ENCODE peak calls at places on chromosomes 12 and 14, in seven cellular contexts. L is activated gamma-delta T cell treated with anti-CD3 and anti-CD28 coated beads, Interleukin-2, amount 50 U/mL, for 16 hours; X is CD4-positive, CD25-positive, alpha-beta regulatory T cell; Y is KBM-7; D is amniotic stem cell; Q is RWPE1; O is NCI-H748 treated with DMSO at 0.1 percent for 48 hours. E is an unnamed sample.

GRCh38 chr12:124545508-124546418 is 21.6 kb downstream of the NCOR2 start:
- DNase-seq in L (no peak), X (no peak), Y (no peak), D (no peak), Q (no peak), O (no peak), E (no peak)

GRCh38 chr12:29960113-29960512 is 176.4 kb upstream of the TMTC1 start:
- DNase-seq in L (no peak), X (no peak), Y (no peak), D (no peak), Q (no peak), O (no peak), E (no peak)

GRCh38 chr12:1473418-1473817 is 121.0 kb downstream of the FBXL14 start:
- DNase-seq in L (peak), X (peak), Y (peak), D (no peak), Q (no peak), O (no peak), E (peak)

GRCh38 chr12:52860102-52860838 is 11.5 kb upstream of the KRT78 start:
- DNase-seq in L (no peak), X (no peak), Y (no peak), D (no peak), Q (peak), O (no peak), E (no peak)

GRCh38 chr12:52363111-52363679 is 4.1 kb downstream of the KRT85 start:
- DNase-seq in L (no peak), X (no peak), Y (no peak), D (no peak), Q (no peak), O (no peak), E (no peak)

GRCh38 chr12:106897082-106897481 is 58.6 kb upstream of the TMEM263 start:
- DNase-seq in L (no peak), X (no peak), Y (no peak), D (no peak), Q (no peak), O (peak), E (no peak)

GRCh38 chr12:47247418-47247817 is 167.7 kb upstream of the AMIGO2 start:
- DNase-seq in L (no peak), X (no peak), Y (no peak), D (no peak), Q (no peak), O (no peak), E (no peak)

GRCh38 chr12:123129651-123130050 is 21.2 kb downstream of the PITPNM2 start:
- DNase-seq in L (no peak), X (no peak), Y (no peak), D (no peak), Q (no peak), O (no peak), E (no peak)

GRCh38 chr12:112422531-112422930 is 3.8 kb downstream of the PTPN11 start:
- DNase-seq in L (no peak), X (no peak), Y (no peak), D (no peak), Q (no peak), O (no peak), E (no peak)

GRCh38 chr12:12927211-12928079 is 24.5 kb downstream of the GPRC5D start:
- DNase-seq in L (peak), X (peak), Y (no peak), D (no peak), Q (peak), O (peak), E (no peak)

GRCh38 chr12:93047118-93047517 is 118.0 kb upstream of the EEA1 start:
- DNase-seq in L (no peak), X (no peak), Y (no peak), D (no peak), Q (no peak), O (no peak), E (no peak)

GRCh38 chr12:47882796-47883546 is 21.8 kb downstream of the VDR start:
- DNase-seq in L (no peak), X (peak), Y (no peak), D (no peak), Q (no peak), O (no peak), E (no peak)

GRCh38 chr14:24692382-24693352 is 58.7 kb upstream of the GZMB start:
- DNase-seq in L (peak), X (peak), Y (no peak), D (no peak), Q (no peak), O (no peak), E (no peak)

GRCh38 chr12:121530600-121531355 is 50.0 kb downstream of the KDM2B start:
- DNase-seq in L (peak), X (peak), Y (peak), D (peak), Q (no peak), O (no peak), E (peak)

GRCh38 chr14:33675415-33676130 is 275.3 kb downstream of the EGLN3 start:
- DNase-seq in L (no peak), X (no peak), Y (no peak), D (no peak), Q (no peak), O (no peak), E (no peak)

GRCh38 chr12:76866146-76866545 is 12.7 kb downstream of the CSRP2 start:
- DNase-seq in L (no peak), X (no peak), Y (no peak), D (no peak), Q (no peak), O (no peak), E (no peak)

GRCh38 chr12:54411398-54412241 is 7.4 kb downstream of the ITGA5 start:
- DNase-seq in L (no peak), X (no peak), Y (no peak), D (peak), Q (peak), O (no peak), E (peak)

GRCh38 chr14:87866116-87866515 is 126.9 kb downstream of the GALC start:
- DNase-seq in L (no peak), X (no peak), Y (no peak), D (no peak), Q (no peak), O (no peak), E (no peak)

GRCh38 chr12:124767075-124767821 is 96.4 kb downstream of the SCARB1 start:
- DNase-seq in L (peak), X (peak), Y (peak), D (no peak), Q (peak), O (peak), E (peak)

GRCh38 chr14:65164825-65165135 is 62.5 kb upstream of the MAX start:
- DNase-seq in L (no peak), X (no peak), Y (no peak), D (no peak), Q (no peak), O (no peak), E (no peak)

GRCh38 chr12:110124184-110124995 is at the start of gene IFT81:
- DNase-seq in L (peak), X (peak), Y (peak), D (peak), Q (peak), O (peak), E (peak)